ENCODE peak calls at places on chromosome 14, in seven cellular contexts. X, E, D, N, Z, I and B are unnamed samples.
A peak's percentile ranks its signal among the peaks of the same experiment; 100 is the strongest.

GRCh38 chr14:85409496-85410210 is 120.3 kb upstream of the FLRT2 start:
- DNase-seq in X (no peak), E (no peak), D (no peak), N (no peak), Z (peak; percentile 17), I (no peak), B (no peak)

GRCh38 chr14:95686935-95687334 is 709 bp downstream of the TCL1B start:
- DNase-seq in X (no peak), E (no peak), D (no peak), N (no peak), Z (no peak), I (no peak), B (no peak)

GRCh38 chr14:20454359-20454644 is 310 bp downstream of the OSGEP start:
- DNase-seq in X (peak; percentile 80), E (no peak), D (no peak), N (no peak), Z (peak; percentile 93), I (no peak), B (no peak)

GRCh38 chr14:83561261-83561660 is 1968.7 kb upstream of the FLRT2 start:
- DNase-seq in X (no peak), E (no peak), D (no peak), N (no peak), Z (no peak), I (no peak), B (no peak)

GRCh38 chr14:34059037-34059924 is 108.4 kb upstream of the EGLN3 start:
- DNase-seq in X (no peak), E (no peak), D (no peak), N (no peak), Z (peak; percentile 8), I (no peak), B (no peak)

GRCh38 chr14:61536661-61537566 is 158.4 kb upstream of the HIF1A start:
- DNase-seq in X (no peak), E (no peak), D (no peak), N (no peak), Z (no peak), I (no peak), B (no peak)

GRCh38 chr14:101197595-101198397 is 294.3 kb upstream of the RTL1 start:
- DNase-seq in X (no peak), E (no peak), D (no peak), N (no peak), Z (no peak), I (no peak), B (no peak)

GRCh38 chr14:60169722-60170121 is 4.5 kb upstream of the DHRS7 start:
- DNase-seq in X (no peak), E (no peak), D (no peak), N (no peak), Z (no peak), I (no peak), B (no peak)

DNA sequence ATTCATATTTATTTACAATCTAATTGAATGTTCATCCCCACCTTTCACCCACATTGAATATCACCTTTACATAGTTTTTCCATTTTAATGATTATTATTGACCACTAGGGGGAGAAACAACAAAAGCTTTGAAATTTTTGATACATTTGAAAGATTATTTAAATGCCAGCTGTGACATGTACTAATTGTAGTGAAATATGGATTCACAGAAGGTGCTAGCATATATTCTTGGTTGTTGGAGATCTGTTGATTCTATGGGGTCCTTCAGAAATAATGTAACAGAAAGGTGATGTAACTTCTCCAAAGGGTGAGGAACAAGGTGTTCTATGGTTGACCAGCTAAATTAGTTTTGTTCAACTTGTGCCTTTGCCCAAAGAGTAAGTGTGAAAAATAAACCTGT is 22.4 kb upstream of the GPR33 start:
- DNase-seq in X (peak; percentile 18), E (peak; percentile 1), D (peak; percentile 22), N (peak; percentile 43), Z (peak; percentile 38), I (no peak), B (peak; percentile 38)
- TF ChIP-seq CTCF in X (peak; percentile 33), E (no peak), D (peak; percentile 49), N (peak; percentile 40), Z (peak; percentile 13), I (peak; percentile 13), B (peak; percentile 73)

DNA sequence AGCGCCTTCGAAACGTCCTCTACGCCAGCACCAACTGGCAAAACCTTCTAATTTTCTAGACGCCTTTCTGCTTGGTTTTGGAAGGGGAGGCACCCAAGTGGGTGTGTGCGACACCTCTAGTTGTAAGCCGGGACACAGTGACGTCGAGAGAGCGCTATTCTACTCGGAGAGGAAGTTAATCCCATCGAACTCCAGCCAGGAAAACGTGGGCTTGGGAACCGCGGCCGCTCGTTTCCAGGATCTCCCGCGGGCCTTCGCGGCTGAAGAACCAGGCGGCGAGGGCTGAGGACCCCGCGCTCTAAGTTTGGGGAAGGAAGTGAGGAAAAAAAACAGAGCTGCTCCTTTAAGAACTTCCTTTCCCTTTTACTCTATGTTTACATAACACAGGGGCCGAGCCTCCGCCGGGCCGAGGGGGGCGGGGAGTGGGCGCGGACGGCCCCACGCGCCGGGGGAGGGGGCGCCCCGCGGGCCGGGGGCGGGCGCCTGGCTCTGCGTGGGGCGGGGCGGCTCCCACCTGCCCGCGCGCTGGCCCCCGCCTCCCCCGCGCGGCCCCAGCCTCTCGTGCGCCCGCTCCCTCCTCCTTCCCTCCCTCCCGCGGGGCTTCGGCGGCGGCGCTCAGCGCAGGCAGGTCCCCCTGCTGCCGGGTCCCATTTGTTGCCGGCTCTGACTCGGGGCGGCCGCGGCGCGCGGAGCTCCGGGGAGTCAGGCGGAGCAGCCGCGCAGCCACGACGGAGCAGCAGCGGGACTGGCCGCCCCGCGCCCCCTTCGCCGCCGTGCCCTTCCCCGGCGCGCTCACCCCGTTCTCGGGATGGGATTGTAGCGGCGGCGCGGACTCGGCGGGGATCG is at the start of gene PELI2:
- DNase-seq in X (peak; percentile 43), E (no peak), D (peak; percentile 64), N (peak; percentile 71), Z (peak; percentile 64), I (no peak), B (peak; percentile 86)
- TF ChIP-seq CTCF in X (no peak), E (peak; percentile 27), D (peak; percentile 12), N (peak; percentile 33), Z (peak; percentile 27), I (no peak), B (no peak)

DNA sequence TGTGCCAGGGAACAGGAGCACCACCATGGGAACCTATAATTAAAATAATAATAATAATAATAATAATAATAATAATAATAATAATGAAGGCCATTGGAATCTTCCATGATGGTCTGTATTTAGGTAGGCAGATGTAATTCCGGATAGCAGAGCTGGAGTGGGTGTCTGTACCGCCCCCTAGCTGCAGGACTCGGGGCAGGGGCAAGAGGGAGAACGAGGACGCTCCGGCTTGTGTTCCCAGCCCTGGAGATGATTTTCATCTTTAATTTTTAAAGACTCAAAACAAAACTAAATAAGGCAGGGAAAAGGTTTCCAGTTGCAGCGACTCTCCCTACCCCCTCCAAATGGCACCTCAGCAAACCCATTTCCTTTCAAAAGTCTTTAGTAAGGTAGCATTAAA is 501.1 kb downstream of the VRK1 start:
- DNase-seq in X (no peak), E (no peak), D (no peak), N (no peak), Z (no peak), I (no peak), B (peak; percentile 31)
- TF ChIP-seq CTCF in X (no peak), E (no peak), D (no peak), N (no peak), Z (no peak), I (no peak), B (peak; percentile 53)

DNA sequence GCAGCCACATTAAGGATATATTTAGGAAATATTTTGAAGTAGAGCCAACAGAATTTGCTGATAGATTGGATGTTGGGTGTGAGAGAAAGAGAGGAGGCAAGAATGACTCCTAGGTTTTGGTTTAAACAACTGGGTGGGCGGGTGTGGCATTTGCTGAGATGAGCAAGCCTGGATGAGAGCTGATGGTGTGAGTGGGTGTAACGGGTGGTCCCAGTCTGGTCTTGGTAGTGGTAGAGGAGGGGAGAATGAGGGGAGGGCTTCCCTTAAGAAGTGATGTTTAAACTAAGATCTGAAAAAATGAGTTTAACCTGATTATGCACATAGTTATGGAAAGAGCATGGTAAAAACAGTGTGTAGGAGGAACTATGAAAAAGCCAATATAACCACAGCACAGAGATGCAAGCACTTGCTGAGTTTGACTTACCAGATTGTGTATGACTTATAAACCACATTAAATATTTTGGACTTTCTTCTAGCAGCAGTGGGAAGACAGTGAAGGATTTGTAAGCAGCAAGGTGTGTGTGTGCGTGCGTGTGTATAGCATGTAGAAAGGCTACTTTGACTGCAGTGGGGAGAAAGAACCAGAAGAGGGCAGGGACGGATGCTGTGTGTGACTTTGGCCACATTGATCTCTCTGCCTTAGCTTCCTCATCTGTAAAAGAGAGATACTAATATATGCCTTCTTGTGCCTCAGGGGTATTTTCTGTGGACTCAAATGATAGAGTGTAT is 139.7 kb downstream of the PRIMA1 start:
- DNase-seq in X (peak; percentile 15), E (no peak), D (peak; percentile 18), N (peak; percentile 8), Z (no peak), I (peak; percentile 3), B (peak; percentile 12)
- TF ChIP-seq CTCF in X (peak; percentile 27), E (no peak), D (peak; percentile 35), N (peak; percentile 24), Z (no peak), I (no peak), B (peak; percentile 38)

DNA sequence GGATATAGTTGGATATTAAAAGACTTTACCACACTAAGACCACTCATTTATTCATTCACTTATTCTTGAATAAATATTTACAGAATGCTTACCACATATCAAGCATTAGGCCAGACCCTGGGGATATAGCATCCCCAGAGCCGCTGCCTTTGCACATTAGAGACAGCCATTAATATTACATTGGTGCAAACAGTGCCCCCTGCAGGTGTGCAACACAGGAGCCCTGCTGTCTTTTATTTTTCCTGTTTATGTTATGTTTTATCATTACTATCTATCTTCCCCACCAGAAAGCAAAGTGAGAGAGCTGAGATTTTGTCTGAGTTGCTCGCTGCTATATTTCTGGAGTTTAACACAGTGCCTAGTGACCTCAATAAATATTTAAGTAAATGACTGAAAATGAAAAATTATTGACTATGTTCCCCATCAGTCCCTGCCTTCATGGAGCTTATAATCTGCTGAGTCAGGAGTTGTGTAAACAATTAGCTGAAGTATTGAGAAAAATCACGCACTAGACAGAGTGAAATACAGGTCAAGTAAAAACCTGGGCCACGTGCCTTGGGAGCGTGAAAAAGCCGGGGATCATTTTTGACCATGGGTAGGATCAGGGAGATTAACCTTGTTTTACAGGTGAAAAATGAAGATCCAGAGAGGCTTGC is 301.6 kb downstream of the PCNX1 start:
- DNase-seq in X (no peak), E (no peak), D (no peak), N (no peak), Z (no peak), I (no peak), B (no peak)
- TF ChIP-seq CTCF in X (peak; percentile 10), E (no peak), D (peak; percentile 1), N (peak; percentile 9), Z (no peak), I (peak; percentile 27), B (peak; percentile 40)

DNA sequence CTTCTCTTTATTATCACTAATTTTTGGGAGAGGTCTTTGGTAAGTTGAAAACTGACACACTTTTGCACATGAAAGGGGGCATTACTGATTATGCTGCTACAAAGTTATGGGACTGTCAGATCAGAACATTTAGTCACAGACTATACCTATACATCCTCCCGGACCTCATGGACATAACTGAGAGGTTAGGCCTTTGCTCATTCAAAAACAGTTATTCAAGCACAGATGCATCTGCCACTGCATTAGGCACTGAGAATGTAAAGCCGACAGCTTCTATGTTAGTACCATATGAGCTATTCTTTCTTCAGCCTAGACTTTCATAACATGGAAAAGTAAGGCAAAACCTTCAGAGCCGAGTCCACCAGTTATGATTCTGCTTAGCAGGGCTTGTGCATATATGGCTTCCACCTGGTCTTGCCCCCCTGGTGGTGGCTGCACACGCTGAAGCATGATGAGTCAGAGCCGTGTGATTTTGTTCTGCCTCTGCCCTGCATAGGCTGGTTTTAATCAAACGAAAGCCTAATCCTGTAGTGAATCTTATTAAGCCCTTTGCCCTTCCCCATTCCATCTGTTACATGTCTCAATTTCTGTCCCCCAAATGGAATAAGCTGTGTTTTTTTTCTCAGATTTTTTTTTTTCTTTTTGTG is 21.8 kb upstream of the RNU6-8 start:
- DNase-seq in X (peak; percentile 87), E (no peak), D (no peak), N (peak; percentile 90), Z (peak; percentile 6), I (peak; percentile 87), B (peak; percentile 54)
- TF ChIP-seq CTCF in X (peak; percentile 68), E (peak; percentile 59), D (peak; percentile 6), N (peak; percentile 76), Z (peak; percentile 18), I (peak; percentile 65), B (peak; percentile 32)